ENCODE peak calls at places on chromosomes 2 and 18, in four cellular contexts. One of them, this sample, is unnamed.

GRCh38 chr2:118403658-118404451 is 315.6 kb downstream of the INSIG2 start:
- DNase-seq in breast epithelium: no peak
- DNase-seq in psoas muscle: no peak
- DNase-seq in gastrocnemius medialis: no peak
- DNase-seq in this sample: no peak

GRCh38 chr2:221106241-221106640 is 465.9 kb downstream of the EPHA4 start:
- DNase-seq in breast epithelium: no peak
- DNase-seq in psoas muscle: no peak
- DNase-seq in gastrocnemius medialis: no peak
- DNase-seq in this sample: no peak

GRCh38 chr2:10912076-10912731 is 470 bp downstream of the KCNF1 start:
- DNase-seq in breast epithelium: no peak
- DNase-seq in psoas muscle: no peak
- DNase-seq in gastrocnemius medialis: no peak
- DNase-seq in this sample: no peak

GRCh38 chr2:20815216-20815615 is 7.7 kb downstream of the LDAH start:
- DNase-seq in breast epithelium: no peak
- DNase-seq in psoas muscle: no peak
- DNase-seq in gastrocnemius medialis: no peak
- DNase-seq in this sample: no peak

GRCh38 chr18:34866739-34867138 is 156.6 kb downstream of the DTNA start:
- DNase-seq in psoas muscle: no peak
- DNase-seq in breast epithelium: no peak
- DNase-seq in gastrocnemius medialis: no peak
- DNase-seq in this sample: peak

GRCh38 chr2:42893047-42893758 is 100.8 kb upstream of the HAAO start:
- DNase-seq in breast epithelium: no peak
- DNase-seq in psoas muscle: no peak
- DNase-seq in gastrocnemius medialis: no peak
- DNase-seq in this sample: no peak

GRCh38 chr18:22459491-22459890 is 41.8 kb upstream of the CTAGE1 start:
- DNase-seq in psoas muscle: no peak
- DNase-seq in gastrocnemius medialis: no peak
- DNase-seq in breast epithelium: no peak
- DNase-seq in this sample: peak

GRCh38 chr18:58140366-58141325 is 96.6 kb downstream of the NEDD4L start:
- DNase-seq in breast epithelium: no peak
- DNase-seq in psoas muscle: no peak
- DNase-seq in gastrocnemius medialis: no peak
- DNase-seq in this sample: no peak

GRCh38 chr2:54514819-54515569 is 58.9 kb downstream of the SPTBN1 start:
- DNase-seq in gastrocnemius medialis: no peak
- DNase-seq in psoas muscle: no peak
- DNase-seq in breast epithelium: no peak
- DNase-seq in this sample: no peak

GRCh38 chr18:50080932-50081560 is 113.9 kb downstream of the MYO5B start:
- DNase-seq in breast epithelium: no peak
- DNase-seq in gastrocnemius medialis: no peak
- DNase-seq in psoas muscle: no peak
- DNase-seq in this sample: no peak

GRCh38 chr2:177633910-177634294 is 241.3 kb downstream of the AGPS start:
- DNase-seq in breast epithelium: no peak
- DNase-seq in gastrocnemius medialis: no peak
- DNase-seq in psoas muscle: no peak
- DNase-seq in this sample: no peak

GRCh38 chr2:85775406-85776381 is 21.9 kb downstream of the ATOH8 start:
- DNase-seq in psoas muscle: peak
- DNase-seq in gastrocnemius medialis: no peak
- DNase-seq in breast epithelium: no peak
- DNase-seq in this sample: no peak

GRCh38 chr2:240611601-240612210 is 13.6 kb upstream of the GPR35 start:
- DNase-seq in breast epithelium: no peak
- DNase-seq in psoas muscle: peak
- DNase-seq in gastrocnemius medialis: no peak
- DNase-seq in this sample: no peak

DNA sequence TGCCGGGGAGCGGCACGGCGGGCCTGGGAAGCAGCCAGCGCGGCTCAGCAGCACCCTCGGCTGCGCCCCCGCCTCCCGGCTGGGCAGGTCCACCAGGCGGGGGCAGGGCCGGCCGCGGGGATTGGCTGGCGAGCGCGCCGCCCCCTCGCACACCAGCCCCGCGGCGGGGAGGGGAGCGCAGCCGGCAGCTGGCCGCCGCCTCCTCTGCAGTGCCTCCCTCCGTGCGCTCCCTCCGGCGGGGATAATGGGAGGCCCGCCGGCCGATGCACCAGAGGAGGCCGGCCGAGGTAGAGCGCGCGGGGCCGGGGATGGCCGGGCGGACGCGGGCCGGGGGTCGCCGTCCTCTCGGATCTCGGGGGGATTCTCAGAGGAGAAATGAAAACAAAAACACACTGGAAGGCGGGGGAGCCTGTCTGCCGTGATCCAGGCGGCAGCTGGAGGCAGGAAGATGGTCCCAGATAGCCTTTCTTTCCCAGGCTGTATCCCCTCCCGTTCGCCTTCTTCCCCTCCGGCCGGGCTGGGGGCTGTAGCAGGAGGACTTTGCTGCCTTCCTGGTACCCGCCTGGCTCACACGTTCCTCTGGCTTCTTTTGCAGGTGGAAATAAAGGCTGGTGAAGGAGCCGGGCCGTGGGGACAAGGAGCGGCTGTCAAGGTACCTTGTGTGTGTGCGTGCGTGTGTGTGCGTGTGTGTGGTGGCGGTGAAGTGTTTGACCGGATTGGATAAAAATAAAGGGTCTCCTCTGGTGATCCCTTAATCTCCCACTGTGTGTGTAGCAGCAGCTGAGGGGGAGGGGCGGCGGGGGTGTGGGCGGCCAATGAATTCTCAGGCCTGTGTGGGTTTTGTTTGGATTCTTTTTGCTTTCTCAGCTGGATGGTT is 18.0 kb downstream of the TET3 start:
- DNase-seq in breast epithelium: peak
- DNase-seq in gastrocnemius medialis: peak
- DNase-seq in psoas muscle: peak
- DNase-seq in this sample: peak
- TF ChIP-seq CTCF in breast epithelium: no peak
- TF ChIP-seq CTCF in gastrocnemius medialis: no peak
- TF ChIP-seq CTCF in psoas muscle: no peak
- TF ChIP-seq CTCF in this sample: peak

GRCh38 chr2:218859994-218860831 is 608 bp downstream of the WNT6 start:
- DNase-seq in breast epithelium: no peak
- DNase-seq in gastrocnemius medialis: no peak
- DNase-seq in psoas muscle: peak
- DNase-seq in this sample: no peak

GRCh38 chr2:218861645-218862318 is 2.2 kb downstream of the WNT6 start:
- DNase-seq in gastrocnemius medialis: no peak
- DNase-seq in psoas muscle: peak
- DNase-seq in breast epithelium: peak
- DNase-seq in this sample: no peak

GRCh38 chr2:218859556-218859993 is at the start of gene WNT6:
- DNase-seq in gastrocnemius medialis: no peak
- DNase-seq in psoas muscle: peak
- DNase-seq in breast epithelium: no peak
- DNase-seq in this sample: no peak

GRCh38 chr2:218858671-218859555 is 692 bp upstream of the WNT6 start:
- DNase-seq in psoas muscle: peak
- DNase-seq in breast epithelium: no peak
- DNase-seq in gastrocnemius medialis: no peak
- DNase-seq in this sample: no peak

GRCh38 chr2:218860950-218861381 is 1.4 kb downstream of the WNT6 start:
- DNase-seq in psoas muscle: peak
- DNase-seq in gastrocnemius medialis: peak
- DNase-seq in breast epithelium: peak
- DNase-seq in this sample: peak
- H3K4me3 ChIP-seq in psoas muscle: peak
- H3K4me3 ChIP-seq in gastrocnemius medialis: peak
- H3K4me3 ChIP-seq in breast epithelium: peak
- H3K4me3 ChIP-seq in this sample: no peak

DNA sequence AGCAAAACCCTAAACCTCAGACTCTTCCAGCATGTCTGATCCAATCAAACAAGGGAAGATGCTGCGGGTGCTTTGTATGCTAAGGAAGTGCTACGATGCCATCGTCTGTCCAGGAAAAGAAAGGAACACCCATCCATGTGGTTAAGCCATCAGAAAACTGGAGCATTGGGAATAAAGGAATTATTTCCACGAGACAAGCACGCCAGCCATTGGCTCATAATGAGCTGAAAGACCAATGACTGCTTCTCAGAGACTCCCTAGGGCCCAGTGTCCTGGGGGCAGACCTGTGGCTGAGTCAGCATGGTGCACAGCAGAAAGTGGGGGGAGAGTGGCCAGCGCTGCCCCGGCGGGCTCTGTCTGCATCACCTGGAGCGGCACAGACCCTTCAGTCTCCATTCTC is 66.0 kb upstream of the AFF3 start:
- DNase-seq in breast epithelium: no peak
- DNase-seq in psoas muscle: no peak
- DNase-seq in gastrocnemius medialis: no peak
- DNase-seq in this sample: peak
- TF ChIP-seq CTCF in breast epithelium: no peak
- TF ChIP-seq CTCF in psoas muscle: no peak
- TF ChIP-seq CTCF in gastrocnemius medialis: no peak
- TF ChIP-seq CTCF in this sample: no peak

DNA sequence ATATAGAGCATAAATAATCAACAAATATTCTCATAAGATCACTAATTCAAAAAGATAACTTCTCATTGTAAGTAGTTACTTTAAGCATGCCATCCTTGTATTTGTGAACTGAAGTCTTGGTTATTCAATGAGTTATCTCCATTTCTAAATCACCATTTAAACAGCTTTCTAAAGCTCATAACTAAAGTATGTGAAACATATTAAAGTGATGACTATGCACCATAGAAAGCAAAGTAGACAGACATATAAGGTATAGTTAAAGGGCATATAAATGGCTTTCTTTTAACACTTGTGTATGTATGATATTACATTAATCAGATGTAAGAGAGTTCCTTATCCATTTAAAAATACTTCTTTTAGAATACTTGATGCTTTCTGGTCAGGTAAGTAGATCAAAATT is 83.5 kb downstream of the IKZF2 start:
- DNase-seq in breast epithelium: no peak
- DNase-seq in psoas muscle: no peak
- DNase-seq in gastrocnemius medialis: no peak
- DNase-seq in this sample: no peak
- H3K4me3 ChIP-seq in breast epithelium: no peak
- H3K4me3 ChIP-seq in psoas muscle: no peak
- H3K4me3 ChIP-seq in gastrocnemius medialis: no peak
- H3K4me3 ChIP-seq in this sample: no peak

DNA sequence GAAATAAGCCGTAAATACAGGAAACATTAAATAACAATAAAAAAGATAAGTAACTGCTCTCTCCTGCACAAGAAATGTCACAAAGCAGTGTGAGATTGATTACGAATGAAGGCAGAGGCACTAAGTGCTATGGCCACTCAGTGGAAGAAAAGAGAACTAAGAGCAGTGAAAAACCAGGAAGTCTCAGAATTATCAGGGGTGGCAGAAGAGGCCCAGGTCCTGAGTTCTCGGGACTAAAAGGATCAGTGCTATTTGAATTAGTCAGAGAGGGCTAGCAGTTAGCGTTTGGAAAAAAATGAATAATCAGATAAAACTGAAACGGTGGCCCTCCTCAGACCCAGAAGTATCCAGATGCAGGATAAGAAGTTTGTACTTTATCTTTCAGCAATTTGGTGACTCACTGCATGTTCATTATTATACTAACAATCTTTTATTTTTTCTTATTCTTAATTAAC is 367.1 kb downstream of the ZEB2 start:
- DNase-seq in psoas muscle: no peak
- DNase-seq in gastrocnemius medialis: no peak
- DNase-seq in breast epithelium: no peak
- DNase-seq in this sample: peak
- TF ChIP-seq CTCF in psoas muscle: no peak
- TF ChIP-seq CTCF in gastrocnemius medialis: no peak
- TF ChIP-seq CTCF in breast epithelium: no peak
- TF ChIP-seq CTCF in this sample: peak

DNA sequence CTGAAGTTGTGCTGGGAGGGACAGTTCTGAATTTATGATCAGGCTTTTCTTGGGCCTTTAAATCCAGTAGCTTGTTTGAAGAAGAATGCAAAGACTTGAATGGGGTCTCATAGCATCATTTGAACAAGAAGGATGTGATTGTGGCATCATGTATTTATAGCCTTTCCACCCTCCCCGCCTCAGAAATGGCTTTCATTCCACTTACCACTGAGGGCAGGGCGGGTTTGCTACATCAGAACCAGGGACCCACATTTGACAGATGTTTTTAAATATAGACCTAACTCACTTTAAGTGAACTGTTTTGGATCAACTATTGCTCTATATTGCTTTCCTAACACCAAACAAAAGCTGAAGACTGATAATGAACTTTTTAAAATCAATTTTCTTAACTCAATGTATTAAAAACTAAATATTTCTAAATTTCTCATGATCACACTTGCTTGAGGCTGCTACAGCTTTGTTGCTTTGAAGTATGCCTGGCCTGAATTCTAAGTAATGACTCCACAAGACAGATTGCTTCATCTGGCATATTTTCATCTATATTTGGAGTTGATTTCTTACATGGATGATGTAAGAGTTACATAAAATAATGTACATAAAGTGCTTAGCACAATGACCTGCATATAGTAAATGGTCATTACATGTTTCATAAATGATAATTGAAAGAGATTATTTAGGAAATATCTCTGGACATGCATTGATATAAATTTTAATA is 1552.9 kb upstream of the SLC39A10 start:
- DNase-seq in breast epithelium: no peak
- DNase-seq in psoas muscle: no peak
- DNase-seq in gastrocnemius medialis: no peak
- DNase-seq in this sample: peak
- H3K4me3 ChIP-seq in breast epithelium: no peak
- H3K4me3 ChIP-seq in psoas muscle: no peak
- H3K4me3 ChIP-seq in gastrocnemius medialis: no peak
- H3K4me3 ChIP-seq in this sample: no peak

DNA sequence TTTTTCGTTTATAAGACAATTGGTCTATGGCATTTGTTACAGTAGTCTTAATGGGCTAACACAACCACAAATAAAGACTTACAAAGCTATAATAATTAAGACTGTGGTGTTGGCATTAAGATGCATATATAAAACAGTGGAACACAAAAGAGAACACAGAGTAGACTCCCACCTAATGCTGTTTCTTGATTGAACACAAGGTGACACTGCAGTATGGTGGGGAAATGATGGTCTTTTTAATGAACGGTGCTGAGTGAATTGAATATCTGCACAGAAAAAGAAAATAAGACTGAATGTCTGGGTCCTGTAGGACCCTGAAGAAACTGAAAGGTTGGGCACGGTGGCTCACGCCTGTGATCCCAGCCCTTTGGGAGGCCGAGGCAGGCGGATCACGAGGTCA is 1136.6 kb upstream of the NXPH2 start:
- DNase-seq in gastrocnemius medialis: no peak
- DNase-seq in breast epithelium: no peak
- DNase-seq in psoas muscle: no peak
- DNase-seq in this sample: no peak
- TF ChIP-seq CTCF in gastrocnemius medialis: no peak
- TF ChIP-seq CTCF in breast epithelium: no peak
- TF ChIP-seq CTCF in psoas muscle: no peak
- TF ChIP-seq CTCF in this sample: no peak

GRCh38 chr18:13446581-13447470 is 228.3 kb downstream of the LDLRAD4 start:
- DNase-seq in psoas muscle: peak
- DNase-seq in gastrocnemius medialis: no peak
- DNase-seq in breast epithelium: no peak
- DNase-seq in this sample: no peak
- H3K4me3 ChIP-seq in psoas muscle: peak
- H3K4me3 ChIP-seq in gastrocnemius medialis: peak
- H3K4me3 ChIP-seq in breast epithelium: no peak
- H3K4me3 ChIP-seq in this sample: no peak

This sample was measured in fibroblast of the aortic adventitia.